ENCODE peak calls at places on chromosomes 3 and 15, in seven cellular contexts. Q is fibroblast of lung, L is psoas muscle, E is neural progenitor cell, R is esophagus muscularis mucosa, H is hepatocyte, B is Panc1. Y is an unnamed sample.
A peak's percentile ranks its signal among the peaks of the same experiment; 100 is the strongest.

GRCh38 chr15:71780349-71780976 is 29.9 kb upstream of the NR2E3 start:
- DNase-seq in Q (peak; percentile 84), L (no peak), B (no peak), R (no peak), E (peak; percentile 80), H (peak; percentile 71), Y (peak; percentile 40)

GRCh38 chr3:139109271-139109670 is 64.6 kb upstream of the PRR23C start:
- DNase-seq in B (no peak), R (peak; percentile 66), L (no peak), E (no peak), H (no peak), Q (no peak), Y (no peak)

GRCh38 chr15:35191783-35192182 is 106.7 kb upstream of the NANOGP8 start:
- DNase-seq in L (no peak), R (no peak), Q (no peak), E (no peak), B (no peak), H (no peak), Y (no peak)

GRCh38 chr3:42728056-42728455 is 25.5 kb upstream of the HHATL start:
- DNase-seq in L (no peak), B (no peak), H (no peak), Q (no peak), E (no peak), R (no peak), Y (no peak)

GRCh38 chr15:60966316-60966715 is 262.8 kb downstream of the RORA start:
- DNase-seq in B (no peak), Q (peak; percentile 15), E (no peak), R (peak; percentile 31), L (no peak), H (no peak), Y (no peak)

GRCh38 chr3:130490246-130490645 is 26.7 kb upstream of the COL6A6 start:
- DNase-seq in R (no peak), B (no peak), Q (no peak), H (no peak), E (no peak), L (no peak), Y (no peak)

GRCh38 chr3:37907371-37907770 is 45.7 kb downstream of the CTDSPL start:
- DNase-seq in B (no peak), L (no peak), R (no peak), E (no peak), Q (no peak), H (no peak), Y (no peak)

GRCh38 chr3:127013758-127014535 is 31.0 kb downstream of the PLXNA1 start:
- DNase-seq in H (no peak), B (no peak), Q (no peak), R (no peak), L (no peak), E (no peak), Y (no peak)

GRCh38 chr15:83365370-83365938 is 81.0 kb upstream of the BNC1 start:
- DNase-seq in Q (peak; percentile 81), R (no peak), L (peak; percentile 55), B (no peak), E (peak; percentile 68), H (peak; percentile 72), Y (peak; percentile 17)

GRCh38 chr15:58629625-58630024 is 119.9 kb downstream of the ADAM10 start:
- DNase-seq in Q (no peak), E (no peak), L (no peak), B (no peak), R (no peak), H (no peak), Y (no peak)

GRCh38 chr3:113287818-113288648 is 76.7 kb downstream of the BOC start:
- DNase-seq in H (peak; percentile 77), R (no peak), L (no peak), Q (peak; percentile 78), B (peak; percentile 87), E (peak; percentile 73), Y (peak; percentile 88)

GRCh38 chr15:76075060-76075459 is 15.3 kb downstream of the TMEM266 start:
- DNase-seq in L (no peak), Q (no peak), H (no peak), E (no peak), R (peak; percentile 21), B (no peak), Y (no peak)

GRCh38 chr15:100252779-100253417 is 88.9 kb downstream of the ADAMTS17 start:
- DNase-seq in E (no peak), Q (peak; percentile 6), R (no peak), L (no peak), B (no peak), H (no peak), Y (no peak)

GRCh38 chr3:128176270-128176831 is 23.1 kb downstream of the EEFSEC start:
- DNase-seq in L (no peak), H (no peak), B (no peak), E (no peak), Q (no peak), R (no peak), Y (no peak)

GRCh38 chr15:99480223-99480810 is 85.5 kb upstream of the MEF2A start:
- DNase-seq in B (no peak), R (no peak), L (no peak), E (no peak), Q (no peak), H (no peak), Y (no peak)

GRCh38 chr3:186042036-186042435 is 66.9 kb downstream of the ETV5 start:
- DNase-seq in Q (no peak), H (no peak), L (no peak), E (no peak), B (no peak), R (peak; percentile 77), Y (no peak)

GRCh38 chr15:85397926-85398325 is 17.5 kb downstream of the AKAP13 start:
- DNase-seq in E (no peak), H (no peak), Q (no peak), L (no peak), B (no peak), R (no peak), Y (no peak)
- H3K4me1 ChIP-seq in E (peaks cover 41% of the 10 kb centered on the region), H (peaks cover 40% of the 10 kb centered on the region), Q (peaks cover 2% of the 10 kb centered on the region), L (peaks cover 34% of the 10 kb centered on the region), B (peaks cover 51% of the 10 kb centered on the region), R (peaks cover 70% of the 10 kb centered on the region), Y (peaks cover 12% of the 10 kb centered on the region)

GRCh38 chr3:16456784-16457415 is 56.6 kb downstream of the RFTN1 start:
- DNase-seq in E (no peak), Q (peak; percentile 94), H (peak; percentile 67), B (no peak), R (no peak), L (no peak), Y (peak; percentile 40)
- H3K4me1 ChIP-seq in E (peaks cover 18% of the 10 kb centered on the region), Q (peaks cover 3% of the 10 kb centered on the region), H (peaks cover 6% of the 10 kb centered on the region), B (no peaks in the 10 kb centered on the region), R (no peaks in the 10 kb centered on the region), L (peaks cover 4% of the 10 kb centered on the region), Y (peaks cover 35% of the 10 kb centered on the region)

GRCh38 chr3:46950661-46951241 is 25.8 kb downstream of the CCDC12 start:
- DNase-seq in E (no peak), R (no peak), Q (no peak), L (no peak), B (no peak), H (no peak), Y (no peak)
- H3K4me1 ChIP-seq in E (peaks cover 5% of the 10 kb centered on the region), R (peaks cover 79% of the 10 kb centered on the region), Q (peaks cover 2% of the 10 kb centered on the region), L (peaks cover 84% of the 10 kb centered on the region), B (peaks cover 36% of the 10 kb centered on the region), H (peaks cover 62% of the 10 kb centered on the region), Y (peaks cover 27% of the 10 kb centered on the region)

GRCh38 chr3:12557472-12558105 is 702 bp downstream of the MKRN2 start:
- DNase-seq in Q (peak; percentile 68), E (no peak), R (no peak), B (no peak), H (no peak), L (no peak), Y (no peak)

GRCh38 chr3:12560505-12561188 is 3.8 kb downstream of the MKRN2 start:
- DNase-seq in L (no peak), R (no peak), H (no peak), B (no peak), E (no peak), Q (no peak), Y (no peak)

GRCh38 chr3:12558706-12559105 is 1.8 kb downstream of the MKRN2 start:
- DNase-seq in L (no peak), R (no peak), Q (no peak), E (no peak), H (no peak), B (no peak), Y (no peak)

GRCh38 chr3:12561397-12561796 is 4.5 kb downstream of the MKRN2 start:
- DNase-seq in H (no peak), Q (no peak), E (no peak), L (no peak), R (no peak), B (no peak), Y (no peak)

GRCh38 chr3:12559520-12559919 is 2.6 kb downstream of the MKRN2 start:
- DNase-seq in H (no peak), E (peak; percentile 23), L (no peak), B (no peak), Q (no peak), R (no peak), Y (no peak)
- H3K4me1 ChIP-seq in H (peaks cover 21% of the 10 kb centered on the region), E (peaks cover 25% of the 10 kb centered on the region), L (peaks cover 64% of the 10 kb centered on the region), B (peaks cover 39% of the 10 kb centered on the region), Q (peaks cover 4% of the 10 kb centered on the region), R (peaks cover 53% of the 10 kb centered on the region), Y (peaks cover 22% of the 10 kb centered on the region)